ENCODE peak calls at places on chromosomes 16 and 17, in nine cellular contexts. Z, J, Q, C, N, D, B, F and H are unnamed samples.

GRCh38 chr17:36657763-36658490 is 56.5 kb downstream of the MRM1 start:
- DNase-seq in N (no peak), D (no peak), C (no peak), J (no peak), Z (no peak), B (no peak), F (peak), Q (no peak), H (no peak)

GRCh38 chr17:63542218-63542545 is 8.1 kb upstream of the DCAF7 start:
- DNase-seq in F (no peak), Z (no peak), Q (no peak), B (no peak), J (no peak), C (no peak), D (no peak), N (no peak), H (no peak)

GRCh38 chr17:8100149-8100548 is 12.6 kb upstream of the ALOX12B start:
- DNase-seq in Z (no peak), F (no peak), J (no peak), N (no peak), C (no peak), D (no peak), B (no peak), Q (no peak), H (no peak)

GRCh38 chr17:50511058-50511457 is 2.8 kb downstream of the MYCBPAP start:
- DNase-seq in Z (no peak), C (no peak), D (no peak), F (peak), Q (no peak), N (no peak), J (no peak), B (peak), H (no peak)

GRCh38 chr17:2239882-2240430 is 63.6 kb downstream of the SMG6 start:
- DNase-seq in J (no peak), B (peak), Q (no peak), N (no peak), F (peak), D (peak), C (no peak), Z (no peak), H (no peak)

GRCh38 chr16:84726670-84727467 is 27.1 kb downstream of the USP10 start:
- DNase-seq in C (no peak), D (no peak), Z (no peak), B (no peak), N (no peak), Q (no peak), F (no peak), J (no peak), H (no peak)

GRCh38 chr17:45246861-45247428 is 14.9 kb downstream of the SPATA32 start:
- DNase-seq in J (no peak), C (peak), Q (no peak), Z (no peak), F (peak), B (no peak), D (no peak), N (no peak), H (no peak)

GRCh38 chr17:752620-753219 is 656 bp upstream of the GEMIN4 start:
- DNase-seq in F (no peak), C (no peak), N (peak), Q (no peak), D (peak), Z (no peak), J (no peak), B (no peak), H (peak)

GRCh38 chr16:48505705-48506104 is 104.3 kb downstream of the N4BP1 start:
- DNase-seq in Q (no peak), C (no peak), J (no peak), D (no peak), B (no peak), F (no peak), N (no peak), Z (no peak), H (no peak)

GRCh38 chr17:8152112-8152775 is at the start of gene PER1:
- DNase-seq in J (peak), N (peak), Q (peak), B (peak), Z (peak), D (peak), C (peak), F (peak), H (peak)

GRCh38 chr16:19488213-19488640 is 33.7 kb downstream of the GDE1 start:
- DNase-seq in Q (no peak), J (no peak), C (no peak), D (no peak), N (no peak), B (no peak), Z (no peak), F (no peak), H (no peak)